ENCODE peak calls at places on chromosomes 11 and 22, in five cellular contexts. J is K562, Z is IMR-90, W is HepG2, E is A549. B is an unnamed sample.

GRCh38 chr22:37777122-37777687 is 30.5 kb upstream of the GCAT start:
- DNase-seq in J (peak; percentile 21), E (no peak), W (peak; percentile 21), Z (peak; percentile 94), B (no peak)

GRCh38 chr11:112298535-112298934 is 37.9 kb upstream of the PLET1 start:
- DNase-seq in Z (no peak), J (no peak), W (no peak), E (no peak), B (no peak)

GRCh38 chr11:117887431-117888139 is 11.1 kb upstream of the FXYD6 start:
- DNase-seq in E (no peak), Z (no peak), J (no peak), W (no peak), B (no peak)

GRCh38 chr22:50528682-50529415 is 963 bp downstream of the TYMP start:
- DNase-seq in E (no peak), Z (no peak), W (no peak), J (no peak), B (no peak)

GRCh38 chr11:74636633-74637184 is 44.3 kb downstream of the POLD3 start:
- DNase-seq in J (peak; percentile 21), W (no peak), E (peak; percentile 7), Z (peak; percentile 95), B (no peak)

GRCh38 chr11:36622431-36623136 is 24.5 kb upstream of the RAG2 start:
- DNase-seq in E (peak; percentile 4), J (peak; percentile 7), Z (peak; percentile 36), W (peak; percentile 31), B (peak; percentile 34)

GRCh38 chr11:64409707-64410395 is 50.9 kb downstream of the RPS6KA4 start:
- DNase-seq in Z (peak; percentile 17), E (no peak), W (no peak), J (no peak), B (peak; percentile 33)

GRCh38 chr22:43078522-43078921 is 10.7 kb downstream of the TTLL1 start:
- DNase-seq in Z (no peak), E (no peak), W (peak; percentile 83), J (peak; percentile 17), B (no peak)

GRCh38 chr11:68206211-68206610 is 6.9 kb downstream of the KMT5B start:
- DNase-seq in Z (peak; percentile 69), W (peak; percentile 74), E (peak; percentile 60), J (peak; percentile 34), B (peak; percentile 64)

GRCh38 chr22:50398698-50399648 is 55.8 kb downstream of the PPP6R2 start:
- DNase-seq in E (no peak), J (no peak), Z (no peak), W (no peak), B (no peak)

GRCh38 chr22:11627798-11628650 is 3900.0 kb upstream of the OR11H1 start:
- DNase-seq in J (no peak), E (no peak), W (no peak), Z (no peak), B (no peak)

GRCh38 chr11:118088531-118088930 is 1.8 kb upstream of the SMIM35 start:
- DNase-seq in J (no peak), E (no peak), Z (no peak), W (peak; percentile 25), B (no peak)

GRCh38 chr22:22342697-22343602 is 98.4 kb downstream of the VPREB1 start:
- DNase-seq in E (peak; percentile 43), W (peak; percentile 54), Z (no peak), J (peak; percentile 99), B (peak; percentile 80)

GRCh38 chr22:35971418-35972119 is 57.1 kb downstream of the RBFOX2 start:
- DNase-seq in W (peak; percentile 58), Z (peak; percentile 93), J (no peak), E (no peak), B (peak; percentile 21)

GRCh38 chr22:50498322-50498861 is 9.1 kb downstream of the LMF2 start:
- DNase-seq in W (peak; percentile 80), J (peak; percentile 60), Z (peak; percentile 51), E (peak; percentile 65), B (peak; percentile 77)

GRCh38 chr11:112453601-112454577 is 193.2 kb upstream of the PLET1 start:
- DNase-seq in E (peak; percentile 25), Z (peak; percentile 12), J (peak; percentile 82), W (peak; percentile 29), B (peak; percentile 65)

GRCh38 chr11:118652681-118653181 is 26.7 kb downstream of the TREH start:
- DNase-seq in Z (no peak), W (no peak), E (no peak), J (no peak), B (no peak)

GRCh38 chr22:39277135-39277607 is 32.4 kb upstream of the PDGFB start:
- DNase-seq in J (no peak), E (no peak), Z (peak; percentile 92), W (no peak), B (no peak)

GRCh38 chr11:20876738-20877137 is 207.4 kb downstream of the NELL1 start:
- DNase-seq in W (no peak), E (no peak), Z (no peak), J (no peak), B (no peak)

DNA sequence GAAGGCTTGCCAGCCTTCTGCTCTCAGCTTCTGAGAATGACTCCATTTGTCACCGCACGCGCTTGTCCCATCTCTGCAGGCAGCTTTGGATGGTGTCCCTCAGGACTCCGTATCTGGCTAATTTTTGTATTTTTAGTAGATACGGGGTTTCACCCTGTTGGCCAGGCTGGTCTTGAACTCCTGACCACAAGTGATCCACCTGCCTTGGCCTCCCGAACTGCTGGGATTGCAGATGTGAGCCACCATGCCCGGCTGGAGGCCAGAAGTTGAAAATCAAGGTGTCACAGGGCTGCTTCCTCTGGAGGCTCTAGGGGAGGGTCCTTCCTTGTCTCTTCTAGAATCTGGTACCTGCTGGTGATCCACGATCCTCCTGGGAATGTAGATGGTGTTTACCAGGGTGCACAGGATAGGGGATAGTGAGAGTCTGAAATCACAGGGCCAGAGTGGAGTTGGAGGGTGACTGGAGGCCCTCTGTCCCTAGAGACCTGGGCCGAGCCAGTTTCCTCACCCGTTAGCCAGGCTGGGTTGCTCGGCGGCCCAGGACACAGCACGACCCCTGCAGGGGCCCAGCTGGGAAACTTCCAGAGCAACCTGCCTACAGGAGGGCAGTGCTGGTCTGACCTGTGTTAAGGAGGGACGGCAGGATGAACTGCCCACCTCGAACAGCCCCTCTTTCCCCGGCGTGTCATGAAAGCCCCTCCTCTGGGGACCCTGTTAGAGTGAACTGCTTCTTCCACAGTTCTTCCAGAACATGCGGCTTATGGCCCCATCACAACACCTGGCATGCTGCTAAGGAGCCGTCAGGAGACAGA is 48.9 kb upstream of the SHANK2 start:
- DNase-seq in W (no peak), J (no peak), Z (no peak), E (no peak), B (no peak)
- TF ChIP-seq BHLHE40 in W (no peak), J (no peak), Z (no peak), E (no peak), B (no peak)

GRCh38 chr11:86510674-86511073 is 136.0 kb downstream of the CCDC81 start:
- DNase-seq in J (no peak), E (no peak), Z (no peak), W (no peak), B (no peak)

GRCh38 chr11:86509579-86509978 is 134.9 kb downstream of the CCDC81 start:
- DNase-seq in W (peak; percentile 37), J (no peak), Z (no peak), E (no peak), B (no peak)

GRCh38 chr11:86511086-86511551 is 136.4 kb downstream of the CCDC81 start:
- DNase-seq in J (no peak), W (no peak), Z (peak; percentile 79), E (peak; percentile 25), B (no peak)

GRCh38 chr11:86510097-86510496 is 135.4 kb downstream of the CCDC81 start:
- DNase-seq in E (no peak), Z (no peak), J (no peak), W (no peak), B (no peak)

DNA sequence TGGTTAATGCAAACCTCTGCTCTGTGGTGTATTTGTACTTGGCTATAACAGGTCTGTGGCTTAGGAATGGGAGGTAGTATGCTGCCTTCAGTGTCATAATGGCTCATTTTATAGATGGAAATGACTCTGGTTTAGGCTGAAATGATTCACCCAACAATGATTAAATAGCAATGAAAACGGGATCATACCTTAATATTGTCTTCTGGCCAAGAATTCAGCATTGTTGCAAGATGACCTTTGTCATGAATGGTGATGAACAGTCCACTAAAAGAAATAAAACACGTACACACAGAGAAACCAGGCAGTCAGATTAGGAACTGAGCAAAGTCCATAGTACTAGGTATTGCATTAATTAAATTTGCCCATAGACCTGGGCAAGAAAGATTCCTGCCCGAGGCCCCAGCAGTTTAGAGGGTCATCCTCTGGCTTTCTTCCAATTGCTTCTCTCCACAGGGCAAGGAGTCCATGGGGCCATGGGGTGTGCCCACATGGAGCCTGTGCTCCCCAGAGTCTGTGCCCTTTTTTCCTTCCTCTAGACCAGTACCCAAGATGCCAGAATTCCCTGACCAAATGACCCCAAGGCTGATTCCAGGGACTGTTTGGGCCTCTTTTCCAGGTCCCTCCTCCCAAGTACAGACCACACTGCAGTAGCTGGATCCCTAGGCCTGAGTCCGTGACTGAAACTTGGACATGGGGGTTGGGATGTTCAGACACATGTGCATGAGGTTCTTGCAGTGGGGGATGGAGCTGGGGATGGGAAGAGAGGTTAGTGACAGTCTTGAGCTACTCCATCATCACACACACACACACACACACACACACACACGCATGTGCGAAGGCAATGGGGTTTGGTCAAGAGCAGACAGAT is 134.2 kb downstream of the CCDC81 start:
- DNase-seq in Z (peak; percentile 30), J (no peak), E (peak; percentile 39), W (peak; percentile 66), B (no peak)
- TF ChIP-seq BHLHE40 in Z (no peak), J (no peak), E (no peak), W (no peak), B (no peak)

DNA sequence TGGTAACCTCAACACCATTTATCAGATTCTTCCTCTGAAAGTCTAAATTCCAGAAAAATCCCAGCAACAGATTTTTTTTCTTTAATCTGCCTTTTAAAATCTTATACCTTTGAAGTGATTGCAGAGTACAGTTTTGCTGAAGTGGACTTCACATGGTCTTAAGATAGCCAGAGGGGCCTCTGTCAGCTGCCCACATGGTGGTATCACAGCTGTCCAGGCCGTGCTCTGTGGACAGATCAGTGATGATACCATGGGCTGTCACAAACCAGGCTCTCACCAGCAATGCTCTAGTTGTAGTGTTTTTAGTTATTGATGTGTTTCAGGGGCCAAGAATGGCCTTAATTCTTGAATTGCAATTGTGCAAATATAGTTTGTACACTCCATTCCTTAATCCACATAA is 44.0 kb downstream of the PARVA start:
- DNase-seq in W (no peak), Z (no peak), E (no peak), J (no peak), B (no peak)
- TF ChIP-seq BHLHE40 in W (no peak), Z (no peak), E (no peak), J (no peak), B (no peak)

GRCh38 chr11:1871531-1871930 is 18.6 kb downstream of the LSP1 start:
- DNase-seq in Z (no peak), W (no peak), J (no peak), E (no peak), B (no peak)

GRCh38 chr11:1875093-1875785 is 16.5 kb downstream of the PRR33 start:
- DNase-seq in E (no peak), W (no peak), J (no peak), Z (no peak), B (no peak)

GRCh38 chr11:1872267-1872985 is 19.3 kb downstream of the PRR33 start:
- DNase-seq in J (no peak), Z (no peak), W (no peak), E (no peak), B (no peak)

GRCh38 chr11:1874406-1875092 is 17.1 kb downstream of the PRR33 start:
- DNase-seq in E (no peak), J (no peak), W (no peak), Z (no peak), B (no peak)

GRCh38 chr11:1873048-1873812 is 18.5 kb downstream of the PRR33 start:
- DNase-seq in J (no peak), W (no peak), Z (peak; percentile 24), E (no peak), B (no peak)
- TF ChIP-seq BHLHE40 in J (no peak), W (no peak), Z (no peak), E (no peak), B (no peak)

GRCh38 chr11:10806206-10806605 is 2.5 kb downstream of the EIF4G2 start:
- DNase-seq in Z (no peak), J (no peak), W (no peak), E (no peak), B (no peak)
- TF ChIP-seq BHLHE40 in Z (no peak), J (no peak), W (no peak), E (no peak), B (no peak)